ENCODE peak calls at places on chromosomes 5 and 9, in eight cellular contexts. One of them, this sample, is unnamed.

GRCh38 chr5:81425569-81425968 is 31.6 kb upstream of the ACOT12 start:
- DNase-seq in right lobe of liver: no peak
- DNase-seq in heart left ventricle: no peak
- DNase-seq in sigmoid colon: no peak
- DNase-seq in A549: peak
- DNase-seq in body of pancreas: no peak
- DNase-seq in uterus: no peak
- DNase-seq in ovary: no peak
- DNase-seq in this sample: no peak

GRCh38 chr5:102700126-102700851 is 54.8 kb upstream of the PAM start:
- DNase-seq in ovary: no peak
- DNase-seq in right lobe of liver: no peak
- DNase-seq in body of pancreas: no peak
- DNase-seq in heart left ventricle: no peak
- DNase-seq in sigmoid colon: no peak
- DNase-seq in A549: no peak
- DNase-seq in uterus: no peak
- DNase-seq in this sample: no peak

GRCh38 chr9:12777149-12778010 is 2.6 kb downstream of the LURAP1L start:
- DNase-seq in heart left ventricle: no peak
- DNase-seq in body of pancreas: no peak
- DNase-seq in right lobe of liver: no peak
- DNase-seq in A549: no peak
- DNase-seq in sigmoid colon: no peak
- DNase-seq in uterus: no peak
- DNase-seq in ovary: no peak
- DNase-seq in this sample: no peak

GRCh38 chr5:43634621-43635020 is 31.6 kb downstream of the NNT start:
- DNase-seq in right lobe of liver: no peak
- DNase-seq in body of pancreas: no peak
- DNase-seq in A549: no peak
- DNase-seq in ovary: no peak
- DNase-seq in sigmoid colon: no peak
- DNase-seq in heart left ventricle: no peak
- DNase-seq in uterus: no peak
- DNase-seq in this sample: no peak

GRCh38 chr9:6426117-6426516 is 13.1 kb downstream of the UHRF2 start:
- DNase-seq in right lobe of liver: no peak
- DNase-seq in body of pancreas: no peak
- DNase-seq in sigmoid colon: no peak
- DNase-seq in heart left ventricle: no peak
- DNase-seq in A549: no peak
- DNase-seq in ovary: no peak
- DNase-seq in uterus: no peak
- DNase-seq in this sample: no peak

GRCh38 chr9:99489043-99489378 is 266.9 kb downstream of the SEC61B start:
- DNase-seq in uterus: no peak
- DNase-seq in A549: no peak
- DNase-seq in sigmoid colon: no peak
- DNase-seq in heart left ventricle: no peak
- DNase-seq in right lobe of liver: no peak
- DNase-seq in ovary: no peak
- DNase-seq in body of pancreas: no peak
- DNase-seq in this sample: no peak

GRCh38 chr9:90891656-90892055 is 90.0 kb downstream of the SYK start:
- DNase-seq in body of pancreas: no peak
- DNase-seq in uterus: no peak
- DNase-seq in heart left ventricle: no peak
- DNase-seq in ovary: no peak
- DNase-seq in A549: no peak
- DNase-seq in right lobe of liver: no peak
- DNase-seq in sigmoid colon: no peak
- DNase-seq in this sample: no peak

GRCh38 chr5:147559725-147560124 is 49.9 kb upstream of the DPYSL3 start:
- DNase-seq in A549: no peak
- DNase-seq in right lobe of liver: no peak
- DNase-seq in sigmoid colon: no peak
- DNase-seq in body of pancreas: no peak
- DNase-seq in ovary: no peak
- DNase-seq in uterus: no peak
- DNase-seq in heart left ventricle: no peak
- DNase-seq in this sample: no peak

GRCh38 chr5:94010814-94011213 is 269.4 kb upstream of the POU5F2 start:
- DNase-seq in right lobe of liver: no peak
- DNase-seq in body of pancreas: no peak
- DNase-seq in A549: no peak
- DNase-seq in uterus: no peak
- DNase-seq in heart left ventricle: no peak
- DNase-seq in sigmoid colon: no peak
- DNase-seq in ovary: no peak
- DNase-seq in this sample: no peak

GRCh38 chr5:147857302-147858129 is 21.0 kb upstream of the SCGB3A2 start:
- DNase-seq in ovary: peak
- DNase-seq in sigmoid colon: peak
- DNase-seq in uterus: peak
- DNase-seq in heart left ventricle: no peak
- DNase-seq in body of pancreas: peak
- DNase-seq in right lobe of liver: peak
- DNase-seq in A549: peak
- DNase-seq in this sample: peak

GRCh38 chr5:141172381-141173204 is at the start of gene PCDHB7:
- DNase-seq in right lobe of liver: no peak
- DNase-seq in heart left ventricle: no peak
- DNase-seq in ovary: peak
- DNase-seq in body of pancreas: no peak
- DNase-seq in A549: peak
- DNase-seq in uterus: no peak
- DNase-seq in sigmoid colon: no peak
- DNase-seq in this sample: peak

GRCh38 chr9:132023409-132024180 is 56.1 kb downstream of the MED27 start:
- DNase-seq in uterus: no peak
- DNase-seq in body of pancreas: no peak
- DNase-seq in heart left ventricle: no peak
- DNase-seq in ovary: no peak
- DNase-seq in right lobe of liver: no peak
- DNase-seq in sigmoid colon: no peak
- DNase-seq in A549: no peak
- DNase-seq in this sample: no peak

GRCh38 chr9:112377684-112378344 is 2.1 kb upstream of the HSDL2 start:
- DNase-seq in uterus: no peak
- DNase-seq in body of pancreas: no peak
- DNase-seq in sigmoid colon: no peak
- DNase-seq in right lobe of liver: no peak
- DNase-seq in A549: no peak
- DNase-seq in ovary: no peak
- DNase-seq in heart left ventricle: no peak
- DNase-seq in this sample: no peak

GRCh38 chr9:112380771-112381181 is 868 bp downstream of the HSDL2 start:
- DNase-seq in body of pancreas: no peak
- DNase-seq in heart left ventricle: no peak
- DNase-seq in A549: no peak
- DNase-seq in sigmoid colon: no peak
- DNase-seq in right lobe of liver: no peak
- DNase-seq in ovary: no peak
- DNase-seq in uterus: no peak
- DNase-seq in this sample: no peak

GRCh38 chr9:112378441-112379176 is 1.3 kb upstream of the HSDL2 start:
- DNase-seq in ovary: no peak
- DNase-seq in A549: no peak
- DNase-seq in uterus: no peak
- DNase-seq in body of pancreas: peak
- DNase-seq in sigmoid colon: no peak
- DNase-seq in right lobe of liver: peak
- DNase-seq in heart left ventricle: peak
- DNase-seq in this sample: no peak

GRCh38 chr9:112380102-112380581 is at the start of gene HSDL2:
- DNase-seq in A549: peak
- DNase-seq in sigmoid colon: peak
- DNase-seq in body of pancreas: no peak
- DNase-seq in ovary: peak
- DNase-seq in uterus: peak
- DNase-seq in right lobe of liver: no peak
- DNase-seq in heart left ventricle: no peak
- DNase-seq in this sample: peak

DNA sequence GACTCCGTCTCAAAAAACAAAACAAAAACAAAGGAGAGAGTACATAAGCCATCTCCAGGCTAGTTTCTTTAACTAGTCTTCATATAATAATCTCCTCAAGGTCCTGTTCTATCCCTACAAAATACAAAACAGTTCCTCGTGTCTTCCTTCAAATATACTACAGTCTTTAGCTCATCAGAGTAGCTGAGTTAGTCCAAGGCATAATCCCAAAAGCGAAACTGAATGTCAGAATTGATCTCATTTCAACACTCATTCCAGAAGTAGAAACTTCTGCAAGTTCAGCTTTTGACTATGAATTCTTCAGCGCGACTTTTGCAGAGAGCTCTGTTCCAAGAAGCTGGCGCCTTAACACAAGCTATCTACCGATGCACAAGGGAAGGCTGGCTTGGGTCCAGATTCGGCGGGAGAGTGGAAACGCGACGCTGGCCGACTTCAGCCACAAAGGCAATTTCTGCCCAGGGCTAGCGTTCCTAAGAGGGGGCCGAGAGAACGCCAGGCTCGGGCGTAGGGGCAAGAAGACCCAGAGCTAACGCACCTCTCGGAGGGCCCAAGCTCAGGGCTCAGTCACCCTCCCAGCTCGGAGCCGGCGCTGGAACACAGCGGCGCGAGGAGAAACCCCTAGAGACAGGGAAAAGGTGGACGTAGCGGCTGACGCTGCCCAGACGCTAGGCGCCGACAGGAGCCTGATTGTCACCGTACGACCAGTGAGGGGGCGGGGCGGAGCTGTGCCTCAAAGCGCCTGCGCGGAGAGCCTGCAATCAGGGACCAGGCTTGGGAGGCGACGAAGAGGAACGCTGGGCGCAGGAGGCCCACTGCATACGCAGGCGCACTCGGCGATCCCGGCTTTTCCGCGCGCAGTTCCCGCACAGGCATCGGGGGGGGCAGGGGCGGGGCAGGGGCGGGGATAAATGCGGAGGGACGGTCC is 469 bp upstream of the HSDL2 start:
- DNase-seq in ovary: peak
- DNase-seq in A549: peak
- DNase-seq in sigmoid colon: peak
- DNase-seq in body of pancreas: peak
- DNase-seq in uterus: peak
- DNase-seq in right lobe of liver: peak
- DNase-seq in heart left ventricle: peak
- DNase-seq in this sample: peak
- TF ChIP-seq POLR2A in ovary: peak
- TF ChIP-seq POLR2A in A549: peak
- TF ChIP-seq POLR2A in sigmoid colon: peak
- TF ChIP-seq POLR2A in body of pancreas: peak
- TF ChIP-seq POLR2A in uterus: peak
- TF ChIP-seq POLR2A in right lobe of liver: peak
- TF ChIP-seq POLR2A in heart left ventricle: peak
- TF ChIP-seq POLR2A in this sample: peak

GRCh38 chr9:129411501-129412175 is 209.3 kb downstream of the C9orf50 start:
- DNase-seq in right lobe of liver: no peak
- DNase-seq in body of pancreas: no peak
- DNase-seq in heart left ventricle: peak
- DNase-seq in ovary: no peak
- DNase-seq in sigmoid colon: no peak
- DNase-seq in uterus: no peak
- DNase-seq in A549: no peak
- DNase-seq in this sample: no peak

GRCh38 chr9:129412814-129413536 is 207.9 kb downstream of the C9orf50 start:
- DNase-seq in body of pancreas: peak
- DNase-seq in heart left ventricle: peak
- DNase-seq in sigmoid colon: peak
- DNase-seq in uterus: peak
- DNase-seq in ovary: peak
- DNase-seq in right lobe of liver: no peak
- DNase-seq in A549: peak
- DNase-seq in this sample: peak

GRCh38 chr9:129414377-129415021 is 206.4 kb downstream of the C9orf50 start:
- DNase-seq in body of pancreas: peak
- DNase-seq in right lobe of liver: peak
- DNase-seq in heart left ventricle: peak
- DNase-seq in sigmoid colon: peak
- DNase-seq in A549: no peak
- DNase-seq in uterus: peak
- DNase-seq in ovary: peak
- DNase-seq in this sample: no peak

GRCh38 chr9:129415031-129415953 is 205.6 kb downstream of the C9orf50 start:
- DNase-seq in body of pancreas: no peak
- DNase-seq in ovary: peak
- DNase-seq in A549: no peak
- DNase-seq in heart left ventricle: peak
- DNase-seq in uterus: no peak
- DNase-seq in sigmoid colon: no peak
- DNase-seq in right lobe of liver: no peak
- DNase-seq in this sample: no peak

GRCh38 chr9:129413537-129414376 is 207.1 kb downstream of the C9orf50 start:
- DNase-seq in A549: peak
- DNase-seq in body of pancreas: peak
- DNase-seq in right lobe of liver: peak
- DNase-seq in uterus: peak
- DNase-seq in heart left ventricle: peak
- DNase-seq in sigmoid colon: peak
- DNase-seq in ovary: peak
- DNase-seq in this sample: peak
- TF ChIP-seq POLR2A in A549: no peak
- TF ChIP-seq POLR2A in body of pancreas: peak
- TF ChIP-seq POLR2A in right lobe of liver: peak
- TF ChIP-seq POLR2A in uterus: peak
- TF ChIP-seq POLR2A in heart left ventricle: peak
- TF ChIP-seq POLR2A in sigmoid colon: peak
- TF ChIP-seq POLR2A in ovary: peak
- TF ChIP-seq POLR2A in this sample: peak

GRCh38 chr9:134066923-134067851 is 639 bp downstream of the BRD3 start:
- DNase-seq in body of pancreas: no peak
- DNase-seq in heart left ventricle: no peak
- DNase-seq in A549: peak
- DNase-seq in sigmoid colon: peak
- DNase-seq in uterus: no peak
- DNase-seq in right lobe of liver: peak
- DNase-seq in ovary: peak
- DNase-seq in this sample: peak
- TF ChIP-seq POLR2A in body of pancreas: no peak
- TF ChIP-seq POLR2A in heart left ventricle: no peak
- TF ChIP-seq POLR2A in A549: no peak
- TF ChIP-seq POLR2A in sigmoid colon: no peak
- TF ChIP-seq POLR2A in uterus: no peak
- TF ChIP-seq POLR2A in right lobe of liver: no peak
- TF ChIP-seq POLR2A in ovary: no peak
- TF ChIP-seq POLR2A in this sample: no peak

DNA sequence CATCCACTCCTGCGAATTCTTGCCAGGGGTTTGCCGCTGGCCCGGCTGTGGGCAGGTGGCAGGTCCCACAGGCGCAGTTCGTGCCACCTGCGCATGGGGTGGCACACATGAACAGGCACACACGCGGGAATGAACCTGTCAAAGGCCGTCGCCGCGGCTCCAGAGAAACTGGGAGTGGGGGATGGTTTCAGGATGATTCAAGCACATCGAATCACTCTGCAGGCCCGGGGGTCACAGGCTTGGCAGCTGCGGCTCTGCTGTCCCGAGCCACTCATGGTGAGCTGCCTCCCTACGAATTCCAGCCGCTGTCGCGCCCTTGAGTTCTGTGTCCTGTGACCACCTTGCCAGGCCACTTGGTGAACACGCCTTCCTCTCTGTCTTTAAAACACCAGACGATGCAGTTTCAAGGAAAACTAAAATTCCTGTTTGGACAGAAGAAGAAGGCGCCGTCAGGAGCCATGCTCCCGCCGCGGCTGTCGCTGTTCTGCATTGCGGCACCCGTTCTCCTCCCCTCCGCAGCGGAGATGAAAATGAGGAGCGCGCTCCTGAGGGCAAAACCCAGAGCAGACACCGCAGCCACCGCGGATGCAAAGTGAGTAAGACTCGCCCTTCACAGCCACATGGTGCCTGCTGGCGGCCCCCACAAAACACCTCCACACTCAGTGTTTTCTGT is 15.4 kb upstream of the EXOC3 start:
- DNase-seq in body of pancreas: no peak
- DNase-seq in ovary: peak
- DNase-seq in sigmoid colon: peak
- DNase-seq in uterus: no peak
- DNase-seq in A549: no peak
- DNase-seq in heart left ventricle: peak
- DNase-seq in right lobe of liver: no peak
- DNase-seq in this sample: no peak
- TF ChIP-seq POLR2A in body of pancreas: no peak
- TF ChIP-seq POLR2A in ovary: no peak
- TF ChIP-seq POLR2A in sigmoid colon: no peak
- TF ChIP-seq POLR2A in uterus: no peak
- TF ChIP-seq POLR2A in A549: no peak
- TF ChIP-seq POLR2A in heart left ventricle: no peak
- TF ChIP-seq POLR2A in right lobe of liver: no peak
- TF ChIP-seq POLR2A in this sample: no peak

This sample was measured in H54.